ENCODE peak calls at places on chromosomes 3 and 15, in four cellular contexts. One of them, this sample, is unnamed.

GRCh38 chr3:11291808-11292207 is 19.6 kb downstream of the ATG7 start:
- DNase-seq in kidney: no peak
- DNase-seq in brain microvascular endothelial cell: no peak
- DNase-seq in H1: no peak
- DNase-seq in this sample: no peak

GRCh38 chr3:127455541-127456450 is 134.7 kb downstream of the TPRA1 start:
- DNase-seq in kidney: peak; percentile 89
- DNase-seq in H1: peak; percentile 97
- DNase-seq in brain microvascular endothelial cell: peak; percentile 47
- DNase-seq in this sample: peak; percentile 62

GRCh38 chr3:146746190-146746589 is 141.0 kb upstream of the PLSCR5 start:
- DNase-seq in H1: no peak
- DNase-seq in brain microvascular endothelial cell: peak; percentile 60
- DNase-seq in kidney: no peak
- DNase-seq in this sample: peak; percentile 25

GRCh38 chr3:118990818-118991560 is 43.7 kb downstream of the IGSF11 start:
- DNase-seq in brain microvascular endothelial cell: no peak
- DNase-seq in kidney: no peak
- DNase-seq in H1: no peak
- DNase-seq in this sample: no peak

GRCh38 chr3:86948840-86949239 is 42.1 kb downstream of the VGLL3 start:
- DNase-seq in kidney: no peak
- DNase-seq in H1: no peak
- DNase-seq in brain microvascular endothelial cell: no peak
- DNase-seq in this sample: peak; percentile 62

GRCh38 chr3:138325990-138326389 is 3.7 kb downstream of the NME9 start:
- DNase-seq in kidney: no peak
- DNase-seq in H1: no peak
- DNase-seq in brain microvascular endothelial cell: no peak
- DNase-seq in this sample: no peak

GRCh38 chr3:45644063-45644462 is 45.1 kb upstream of the SACM1L start:
- DNase-seq in H1: no peak
- DNase-seq in brain microvascular endothelial cell: peak; percentile 72
- DNase-seq in kidney: no peak
- DNase-seq in this sample: peak; percentile 75

GRCh38 chr3:178474526-178474925 is 61.7 kb upstream of the KCNMB2 start:
- DNase-seq in kidney: no peak
- DNase-seq in brain microvascular endothelial cell: no peak
- DNase-seq in H1: no peak
- DNase-seq in this sample: no peak

GRCh38 chr3:16865335-16865734 is 19.4 kb upstream of the PLCL2 start:
- DNase-seq in kidney: no peak
- DNase-seq in brain microvascular endothelial cell: no peak
- DNase-seq in H1: no peak
- DNase-seq in this sample: peak; percentile 10

GRCh38 chr15:70033529-70034140 is 64.1 kb downstream of the TLE3 start:
- DNase-seq in H1: no peak
- DNase-seq in brain microvascular endothelial cell: peak; percentile 35
- DNase-seq in kidney: peak; percentile 67
- DNase-seq in this sample: peak; percentile 48

GRCh38 chr3:53594276-53594675 is 99.9 kb downstream of the CACNA1D start:
- DNase-seq in H1: peak; percentile 11
- DNase-seq in brain microvascular endothelial cell: no peak
- DNase-seq in kidney: no peak
- DNase-seq in this sample: no peak

GRCh38 chr15:45780352-45780751 is 145.5 kb downstream of the SQOR start:
- DNase-seq in kidney: no peak
- DNase-seq in brain microvascular endothelial cell: no peak
- DNase-seq in H1: no peak
- DNase-seq in this sample: no peak

GRCh38 chr15:41675337-41675736 is 15.1 kb downstream of the MGA start:
- DNase-seq in kidney: no peak
- DNase-seq in H1: no peak
- DNase-seq in brain microvascular endothelial cell: no peak
- DNase-seq in this sample: no peak

GRCh38 chr15:58669108-58669507 is 80.4 kb downstream of the ADAM10 start:
- DNase-seq in brain microvascular endothelial cell: no peak
- DNase-seq in kidney: no peak
- DNase-seq in H1: no peak
- DNase-seq in this sample: peak; percentile 10

GRCh38 chr3:8970971-8971589 is 7.8 kb upstream of the RAD18 start:
- DNase-seq in kidney: no peak
- DNase-seq in H1: peak; percentile 83
- DNase-seq in brain microvascular endothelial cell: peak; percentile 45
- DNase-seq in this sample: peak; percentile 74

GRCh38 chr3:16885948-16886683 is 1.4 kb downstream of the PLCL2 start:
- DNase-seq in H1: no peak
- DNase-seq in brain microvascular endothelial cell: no peak
- DNase-seq in kidney: no peak
- DNase-seq in this sample: peak; percentile 44

GRCh38 chr15:93047621-93048425 is 41.2 kb downstream of the RGMA start:
- DNase-seq in H1: no peak
- DNase-seq in brain microvascular endothelial cell: no peak
- DNase-seq in kidney: peak; percentile 71
- DNase-seq in this sample: no peak

GRCh38 chr3:157120071-157120892 is 39.7 kb downstream of the CCNL1 start:
- DNase-seq in brain microvascular endothelial cell: no peak
- DNase-seq in kidney: no peak
- DNase-seq in H1: no peak
- DNase-seq in this sample: no peak

GRCh38 chr15:83446904-83447708 is at the start of gene SH3GL3:
- DNase-seq in kidney: peak; percentile 93
- DNase-seq in H1: peak; percentile 85
- DNase-seq in brain microvascular endothelial cell: peak; percentile 66
- DNase-seq in this sample: peak; percentile 67

GRCh38 chr15:92763459-92763858 is 107.9 kb upstream of the FAM174B start:
- DNase-seq in kidney: no peak
- DNase-seq in H1: no peak
- DNase-seq in brain microvascular endothelial cell: no peak
- DNase-seq in this sample: no peak

GRCh38 chr15:90201944-90202375 is 830 bp downstream of the SEMA4B start:
- DNase-seq in H1: peak; percentile 73
- DNase-seq in brain microvascular endothelial cell: no peak
- DNase-seq in kidney: peak; percentile 80
- DNase-seq in this sample: peak; percentile 19

GRCh38 chr3:123678108-123678511 is 93.3 kb upstream of the HACD2 start:
- DNase-seq in brain microvascular endothelial cell: peak; percentile 86
- DNase-seq in kidney: no peak
- DNase-seq in H1: no peak
- DNase-seq in this sample: peak; percentile 79

GRCh38 chr15:64209680-64210334 is 47.0 kb upstream of the PPIB start:
- DNase-seq in brain microvascular endothelial cell: peak; percentile 25
- DNase-seq in H1: no peak
- DNase-seq in kidney: no peak
- DNase-seq in this sample: peak; percentile 69

GRCh38 chr3:185442031-185442430 is 56.8 kb downstream of the TMEM41A start:
- DNase-seq in H1: no peak
- DNase-seq in brain microvascular endothelial cell: no peak
- DNase-seq in kidney: no peak
- DNase-seq in this sample: no peak

GRCh38 chr3:52090131-52090548 is 33.8 kb upstream of the DUSP7 start:
- DNase-seq in brain microvascular endothelial cell: peak; percentile 91
- DNase-seq in H1: no peak
- DNase-seq in kidney: peak; percentile 84
- DNase-seq in this sample: peak; percentile 83

GRCh38 chr3:107689355-107689754 is 166.6 kb downstream of the BBX start:
- DNase-seq in kidney: no peak
- DNase-seq in H1: no peak
- DNase-seq in brain microvascular endothelial cell: no peak
- DNase-seq in this sample: no peak

GRCh38 chr3:154244644-154245043 is 79.6 kb downstream of the DHX36 start:
- DNase-seq in brain microvascular endothelial cell: peak; percentile 48
- DNase-seq in H1: no peak
- DNase-seq in kidney: no peak
- DNase-seq in this sample: peak; percentile 78

GRCh38 chr3:120393252-120393651 is 44.1 kb upstream of the LRRC58 start:
- DNase-seq in brain microvascular endothelial cell: no peak
- DNase-seq in H1: no peak
- DNase-seq in kidney: no peak
- DNase-seq in this sample: no peak

GRCh38 chr3:80770106-80771079 is 991.1 kb downstream of the GBE1 start:
- DNase-seq in H1: no peak
- DNase-seq in kidney: no peak
- DNase-seq in brain microvascular endothelial cell: no peak
- DNase-seq in this sample: no peak

GRCh38 chr3:114899186-114899931 is 247.7 kb downstream of the ZBTB20 start:
- DNase-seq in kidney: no peak
- DNase-seq in H1: no peak
- DNase-seq in brain microvascular endothelial cell: no peak
- DNase-seq in this sample: no peak

GRCh38 chr3:179898024-179898423 is 138.7 kb downstream of the PEX5L start:
- DNase-seq in brain microvascular endothelial cell: peak; percentile 73
- DNase-seq in H1: no peak
- DNase-seq in kidney: no peak
- DNase-seq in this sample: peak; percentile 34

GRCh38 chr3:73603771-73604171 is 21.0 kb downstream of the PDZRN3 start:
- DNase-seq in kidney: no peak
- DNase-seq in H1: no peak
- DNase-seq in brain microvascular endothelial cell: no peak
- DNase-seq in this sample: peak; percentile 46

GRCh38 chr3:153232737-153233330 is 70.8 kb downstream of the RAP2B start:
- DNase-seq in kidney: no peak
- DNase-seq in H1: no peak
- DNase-seq in brain microvascular endothelial cell: no peak
- DNase-seq in this sample: peak; percentile 67

GRCh38 chr3:136861890-136862610 is at the start of gene NCK1:
- DNase-seq in brain microvascular endothelial cell: peak; percentile 99
- DNase-seq in kidney: peak; percentile 99
- DNase-seq in H1: peak; percentile 94
- DNase-seq in this sample: peak; percentile 99
- TF ChIP-seq CTCF in brain microvascular endothelial cell: no peak
- TF ChIP-seq CTCF in kidney: peak; percentile 17
- TF ChIP-seq CTCF in H1: peak; percentile 10
- TF ChIP-seq CTCF in this sample: peak; percentile 13

DNA sequence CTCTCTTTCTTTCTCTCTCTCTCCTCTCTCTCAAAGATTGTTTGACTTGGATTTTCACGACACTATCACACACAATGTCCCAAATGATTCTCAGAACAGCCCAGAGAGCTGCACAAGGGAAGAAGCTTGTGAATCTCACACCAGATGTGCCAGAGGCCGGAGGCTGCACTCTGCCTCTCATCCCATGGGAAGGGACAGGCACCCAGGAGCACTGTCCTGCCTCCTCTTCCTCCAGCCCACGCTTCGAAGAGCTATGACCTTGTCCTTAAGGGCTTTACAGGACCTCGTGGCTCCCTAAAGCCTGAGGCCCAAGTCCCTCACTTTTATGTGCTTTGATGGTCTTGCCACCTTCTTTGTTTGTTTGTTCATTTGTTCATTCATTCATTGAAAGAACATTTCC is 267.6 kb downstream of the FAM43A start:
- DNase-seq in H1: no peak
- DNase-seq in brain microvascular endothelial cell: no peak
- DNase-seq in kidney: no peak
- DNase-seq in this sample: no peak
- H3K4me3 ChIP-seq in H1: no peak overlapping the region
- H3K4me3 ChIP-seq in brain microvascular endothelial cell: no peak overlapping the region
- H3K4me3 ChIP-seq in kidney: no peak overlapping the region
- H3K4me3 ChIP-seq in this sample: no peak overlapping the region

GRCh38 chr3:60434945-60435344 is 816.3 kb downstream of the FHIT start:
- DNase-seq in brain microvascular endothelial cell: no peak
- DNase-seq in H1: no peak
- DNase-seq in kidney: no peak
- DNase-seq in this sample: no peak

GRCh38 chr3:60434323-60434722 is 816.9 kb downstream of the FHIT start:
- DNase-seq in kidney: no peak
- DNase-seq in H1: no peak
- DNase-seq in brain microvascular endothelial cell: no peak
- DNase-seq in this sample: no peak

GRCh38 chr3:60435941-60436650 is 815.2 kb downstream of the FHIT start:
- DNase-seq in kidney: no peak
- DNase-seq in brain microvascular endothelial cell: no peak
- DNase-seq in H1: no peak
- DNase-seq in this sample: no peak

GRCh38 chr3:60430208-60430607 is 821.0 kb downstream of the FHIT start:
- DNase-seq in kidney: no peak
- DNase-seq in H1: no peak
- DNase-seq in brain microvascular endothelial cell: no peak
- DNase-seq in this sample: no peak

GRCh38 chr3:60431599-60431958 is 819.7 kb downstream of the FHIT start:
- DNase-seq in brain microvascular endothelial cell: peak; percentile 22
- DNase-seq in kidney: no peak
- DNase-seq in H1: no peak
- DNase-seq in this sample: peak; percentile 56
- TF ChIP-seq CTCF in brain microvascular endothelial cell: peak; percentile 44
- TF ChIP-seq CTCF in kidney: no peak
- TF ChIP-seq CTCF in H1: peak; percentile 7
- TF ChIP-seq CTCF in this sample: no peak

GRCh38 chr15:25245801-25246622 is 192.8 kb downstream of the UBE3A start:
- DNase-seq in kidney: no peak
- DNase-seq in brain microvascular endothelial cell: no peak
- DNase-seq in H1: peak; percentile 13
- DNase-seq in this sample: no peak
- H3K4me3 ChIP-seq in kidney: no peak overlapping the region
- H3K4me3 ChIP-seq in brain microvascular endothelial cell: no peak overlapping the region
- H3K4me3 ChIP-seq in H1: no peak overlapping the region
- H3K4me3 ChIP-seq in this sample: no peak overlapping the region